ENCODE peak calls at places on chromosomes 13 and 19, in ten cellular contexts. M is fibroblast of lung, F is BE2C, Y is progenitor cell of endocrine pancreas, Z is astrocyte of the spinal cord, P is ascending aorta, I is cardiac muscle cell, C is neural crest cell, N is body of pancreas, G is neural progenitor cell. X is an unnamed sample.

GRCh38 chr19:31678421-31678820 is 329.2 kb upstream of the TSHZ3 start:
- DNase-seq in F (no peak), C (no peak), N (no peak), Z (no peak), P (no peak), G (no peak), I (no peak), Y (no peak), M (peak; percentile 54), X (no peak)

GRCh38 chr13:26486550-26486949 is 70.9 kb upstream of the WASF3 start:
- DNase-seq in C (no peak), F (no peak), Y (no peak), G (no peak), Z (no peak), N (no peak), M (no peak), P (no peak), I (no peak), X (no peak)

GRCh38 chr13:111270126-111270525 is 50.3 kb upstream of the TEX29 start:
- DNase-seq in M (peak; percentile 28), G (no peak), Z (no peak), P (no peak), F (no peak), N (no peak), C (no peak), I (no peak), Y (no peak), X (no peak)

GRCh38 chr19:44588753-44589112 is 24.6 kb upstream of the IGSF23 start:
- DNase-seq in G (no peak), Z (no peak), N (no peak), I (no peak), F (no peak), P (no peak), M (no peak), C (no peak), Y (no peak), X (no peak)

GRCh38 chr19:58338825-58339558 is 12.2 kb downstream of the ZSCAN22 start:
- DNase-seq in C (peak; percentile 26), M (no peak), F (no peak), Y (no peak), Z (no peak), P (no peak), N (no peak), G (peak; percentile 55), I (peak; percentile 30), X (peak; percentile 25)

GRCh38 chr13:49225358-49226042 is 5.4 kb downstream of the MLNR start:
- DNase-seq in N (peak; percentile 50), G (no peak), M (no peak), Y (no peak), Z (no peak), P (no peak), C (no peak), I (no peak), F (no peak), X (no peak)

GRCh38 chr13:30148171-30148754 is 159.1 kb downstream of the KATNAL1 start:
- DNase-seq in G (no peak), Y (no peak), F (no peak), P (no peak), Z (no peak), C (no peak), M (no peak), I (no peak), N (no peak), X (no peak)

GRCh38 chr19:48836089-48837017 is at the start of gene HSD17B14:
- DNase-seq in G (peak; percentile 91), F (peak; percentile 47), Z (peak; percentile 38), I (peak; percentile 66), P (peak; percentile 75), M (peak; percentile 38), N (peak; percentile 23), C (peak; percentile 30), Y (peak; percentile 33), X (no peak)

GRCh38 chr13:75670496-75670895 is 34.4 kb downstream of the LMO7 start:
- DNase-seq in P (no peak), Z (no peak), N (no peak), F (no peak), C (no peak), G (no peak), I (no peak), M (peak; percentile 23), Y (no peak), X (no peak)

GRCh38 chr13:83168575-83168974 is 713.7 kb downstream of the SLITRK1 start:
- DNase-seq in N (no peak), F (no peak), P (no peak), M (no peak), G (no peak), C (no peak), Z (peak; percentile 22), Y (no peak), I (no peak), X (no peak)

GRCh38 chr13:23578411-23579071 is 8.3 kb downstream of the TNFRSF19 start:
- DNase-seq in I (peak; percentile 65), F (peak; percentile 84), N (peak; percentile 86), Z (peak; percentile 77), P (peak; percentile 72), Y (peak; percentile 77), C (peak; percentile 51), G (peak; percentile 82), M (peak; percentile 76), X (peak; percentile 51)

GRCh38 chr19:30877591-30878230 is 471.5 kb downstream of the TSHZ3 start:
- DNase-seq in G (no peak), M (no peak), I (no peak), C (no peak), N (no peak), Z (no peak), Y (no peak), F (no peak), P (no peak), X (peak; percentile 84)

GRCh38 chr19:45785097-45785496 is 2.8 kb upstream of the DMPK start:
- DNase-seq in N (no peak), G (no peak), F (no peak), I (no peak), Y (no peak), M (no peak), C (no peak), Z (no peak), P (no peak), X (no peak)

GRCh38 chr19:28744943-28745342 is 468.0 kb downstream of the UQCRFS1 start:
- DNase-seq in N (no peak), Y (no peak), F (no peak), I (no peak), C (no peak), P (no peak), M (no peak), G (peak; percentile 48), Z (no peak), X (no peak)

GRCh38 chr13:44437356-44438233 is 64.0 kb downstream of the SERP2 start:
- DNase-seq in Y (no peak), G (peak; percentile 47), N (no peak), I (peak; percentile 49), C (no peak), F (no peak), P (no peak), Z (peak; percentile 77), M (peak; percentile 78), X (no peak)
- TF ChIP-seq CTCF in Y (peak; percentile 74), G (peak; percentile 75), N (peak; percentile 64), I (peak; percentile 36), C (peak; percentile 77), F (peak; percentile 33), P (peak; percentile 57), Z (peak; percentile 21), M (peak; percentile 9), X (peak; percentile 76)

DNA sequence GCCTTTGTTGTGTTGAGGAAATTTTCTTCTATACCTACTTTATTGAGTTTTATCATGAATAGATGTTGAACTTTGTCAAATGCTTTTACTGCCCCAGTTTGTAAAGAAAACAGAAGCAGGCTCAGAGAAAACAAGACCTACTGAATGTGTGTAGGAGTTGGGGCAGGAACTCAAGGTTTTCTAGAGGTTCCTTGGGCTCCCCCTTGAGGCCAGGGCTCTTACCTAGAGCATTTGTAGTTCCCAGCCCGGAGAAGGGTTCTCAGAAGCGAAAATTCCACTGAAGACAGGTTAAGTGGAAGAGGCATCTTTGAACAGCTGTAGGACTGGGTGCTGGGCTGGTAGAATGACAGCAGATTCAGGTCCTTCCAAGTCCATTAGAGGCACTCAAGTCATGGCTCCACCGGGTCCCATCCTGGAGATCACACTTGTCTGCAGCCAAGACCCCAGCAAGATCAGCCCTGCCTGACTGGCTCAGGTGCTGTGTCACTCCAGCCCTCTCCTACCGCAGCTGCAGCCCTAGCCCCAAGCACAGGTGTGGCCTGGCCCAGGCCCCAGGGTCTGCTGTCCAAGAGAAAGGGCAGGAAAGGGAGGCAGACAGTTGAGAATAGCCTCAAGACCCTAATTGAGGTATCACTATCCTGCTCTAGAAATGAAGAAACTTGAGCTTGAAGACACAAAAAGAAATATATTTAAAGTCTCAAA is 425.5 kb downstream of the PCDH20 start:
- DNase-seq in P (no peak), Z (no peak), C (no peak), N (peak; percentile 39), I (no peak), F (no peak), Y (no peak), G (peak; percentile 3), M (no peak), X (no peak)
- TF ChIP-seq CTCF in P (no peak), Z (no peak), C (no peak), N (peak; percentile 29), I (no peak), F (peak; percentile 13), Y (no peak), G (peak; percentile 24), M (no peak), X (no peak)

DNA sequence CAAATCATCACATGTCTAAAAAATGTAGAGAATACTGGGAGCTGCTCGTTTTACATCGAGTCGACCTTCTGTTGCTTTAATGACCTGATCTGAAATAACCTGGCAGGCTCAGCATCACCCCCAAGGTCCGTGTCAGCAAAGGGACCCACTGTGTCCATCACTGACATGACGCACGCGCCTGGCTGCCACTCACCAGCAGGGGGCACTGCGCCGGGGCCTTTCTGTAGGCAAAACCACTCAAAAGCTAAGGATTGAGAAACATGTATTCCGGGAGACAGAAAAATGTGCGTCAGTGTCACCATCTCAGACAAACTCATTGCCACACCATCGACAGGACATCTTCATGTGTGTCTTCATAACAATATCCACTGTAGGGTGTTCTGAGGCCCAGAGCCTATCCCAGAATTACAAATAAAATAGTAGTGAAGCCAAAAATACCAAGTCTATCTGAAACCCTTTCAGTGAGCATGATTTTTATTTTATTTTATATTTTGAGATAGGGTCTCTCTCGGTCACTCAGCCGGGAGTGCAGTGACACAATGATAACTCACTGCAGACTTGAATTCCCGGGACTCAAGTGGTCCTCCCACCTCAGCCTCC is 130.3 kb upstream of the LSM14A start:
- DNase-seq in M (peak; percentile 37), G (peak; percentile 78), I (peak; percentile 63), F (peak; percentile 78), N (peak; percentile 77), Z (peak; percentile 5), P (peak; percentile 83), Y (peak; percentile 56), C (peak; percentile 74), X (peak; percentile 72)
- TF ChIP-seq CTCF in M (peak; percentile 80), G (peak; percentile 98), I (peak; percentile 96), F (peak; percentile 95), N (peak; percentile 70), Z (peak; percentile 73), P (peak; percentile 62), Y (peak; percentile 90), C (peak; percentile 77), X (peak; percentile 84)

DNA sequence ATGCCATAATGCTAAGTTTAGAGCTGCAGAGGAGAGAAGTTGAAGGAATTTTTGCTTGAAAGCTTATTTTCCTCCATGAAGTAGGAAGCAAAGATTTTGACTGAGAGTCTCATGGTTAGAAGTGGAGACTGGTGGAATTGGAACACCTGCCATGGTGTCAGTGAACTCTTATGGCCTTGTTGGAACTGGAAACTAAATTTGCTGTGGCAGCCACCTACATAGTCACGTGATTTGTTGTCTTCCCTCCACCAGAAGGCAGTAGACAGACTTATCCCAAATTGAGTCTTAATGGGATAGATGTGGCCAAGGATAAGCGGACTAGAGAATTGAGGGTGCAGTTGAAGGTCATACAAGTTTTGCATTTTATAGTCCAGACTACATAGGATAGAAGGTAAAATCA is 22.1 kb downstream of the NDFIP2 start:
- DNase-seq in Y (no peak), C (no peak), N (no peak), P (no peak), G (no peak), F (no peak), M (no peak), I (no peak), Z (no peak), X (no peak)
- TF ChIP-seq CTCF in Y (no peak), C (no peak), N (no peak), P (no peak), G (no peak), F (no peak), M (no peak), I (no peak), Z (no peak), X (no peak)